ENCODE peak calls at places on chromosomes 4 and X, in nine cellular contexts. One of them, this sample, is unnamed.

GRCh38 chr4:185394568-185395254 is 1.0 kb downstream of the LRP2BP start:
- DNase-seq in body of pancreas: no peak
- DNase-seq in breast epithelium: no peak
- DNase-seq in suprapubic skin: no peak
- DNase-seq in upper lobe of left lung: no peak
- DNase-seq in tibial nerve: no peak
- DNase-seq in IMR-90: no peak
- DNase-seq in HCT116: no peak
- DNase-seq in K562: no peak
- DNase-seq in this sample: no peak

GRCh38 chrX:115490814-115491213 is 70.2 kb upstream of the PLS3 start:
- DNase-seq in body of pancreas: no peak
- DNase-seq in breast epithelium: no peak
- DNase-seq in suprapubic skin: no peak
- DNase-seq in upper lobe of left lung: no peak
- DNase-seq in tibial nerve: no peak
- DNase-seq in IMR-90: no peak
- DNase-seq in HCT116: no peak
- DNase-seq in K562: no peak
- DNase-seq in this sample: no peak

GRCh38 chr4:117740736-117741135 is 293.6 kb upstream of the NDST3 start:
- DNase-seq in body of pancreas: no peak
- DNase-seq in breast epithelium: no peak
- DNase-seq in suprapubic skin: no peak
- DNase-seq in upper lobe of left lung: no peak
- DNase-seq in tibial nerve: no peak
- DNase-seq in IMR-90: no peak
- DNase-seq in HCT116: no peak
- DNase-seq in K562: no peak
- DNase-seq in this sample: no peak

GRCh38 chr4:139279723-139280620 is at the start of gene MGARP:
- DNase-seq in body of pancreas: peak; percentile 29
- DNase-seq in breast epithelium: no peak
- DNase-seq in suprapubic skin: no peak
- DNase-seq in upper lobe of left lung: peak; percentile 87
- DNase-seq in tibial nerve: no peak
- DNase-seq in IMR-90: peak; percentile 30
- DNase-seq in HCT116: no peak
- DNase-seq in K562: no peak
- DNase-seq in this sample: peak; percentile 69

GRCh38 chrX:155747520-155747919 is 133.6 kb upstream of the VAMP7 start:
- DNase-seq in body of pancreas: peak; percentile 62
- DNase-seq in breast epithelium: no peak
- DNase-seq in suprapubic skin: no peak
- DNase-seq in upper lobe of left lung: no peak
- DNase-seq in tibial nerve: peak; percentile 10
- DNase-seq in IMR-90: no peak
- DNase-seq in HCT116: no peak
- DNase-seq in K562: no peak
- DNase-seq in this sample: no peak

GRCh38 chrX:70998402-70999027 is 67.6 kb upstream of the SLC7A3 start:
- DNase-seq in body of pancreas: peak; percentile 19
- DNase-seq in breast epithelium: peak; percentile 70
- DNase-seq in suprapubic skin: no peak
- DNase-seq in upper lobe of left lung: no peak
- DNase-seq in tibial nerve: peak; percentile 19
- DNase-seq in IMR-90: peak; percentile 47
- DNase-seq in HCT116: no peak
- DNase-seq in K562: no peak
- DNase-seq in this sample: peak; percentile 35

GRCh38 chrX:115606861-115607260 is 45.9 kb downstream of the PLS3 start:
- DNase-seq in body of pancreas: no peak
- DNase-seq in breast epithelium: no peak
- DNase-seq in suprapubic skin: no peak
- DNase-seq in upper lobe of left lung: no peak
- DNase-seq in tibial nerve: no peak
- DNase-seq in IMR-90: no peak
- DNase-seq in HCT116: no peak
- DNase-seq in K562: no peak
- DNase-seq in this sample: no peak

GRCh38 chrX:49915352-49916222 is 6.8 kb upstream of the CLCN5 start:
- DNase-seq in body of pancreas: peak; percentile 65
- DNase-seq in breast epithelium: peak; percentile 26
- DNase-seq in suprapubic skin: no peak
- DNase-seq in upper lobe of left lung: no peak
- DNase-seq in tibial nerve: peak; percentile 49
- DNase-seq in IMR-90: peak; percentile 62
- DNase-seq in HCT116: peak; percentile 40
- DNase-seq in K562: peak; percentile 47
- DNase-seq in this sample: peak; percentile 53

GRCh38 chr4:109434007-109434792 is 585 bp downstream of the SEC24B start:
- DNase-seq in body of pancreas: peak; percentile 58
- DNase-seq in breast epithelium: no peak
- DNase-seq in suprapubic skin: peak; percentile 70
- DNase-seq in upper lobe of left lung: no peak
- DNase-seq in tibial nerve: peak; percentile 28
- DNase-seq in IMR-90: peak; percentile 18
- DNase-seq in HCT116: no peak
- DNase-seq in K562: no peak
- DNase-seq in this sample: peak; percentile 75

GRCh38 chrX:42748067-42748850 is 29.7 kb downstream of the PPP1R2C start:
- DNase-seq in body of pancreas: no peak
- DNase-seq in breast epithelium: no peak
- DNase-seq in suprapubic skin: no peak
- DNase-seq in upper lobe of left lung: no peak
- DNase-seq in tibial nerve: no peak
- DNase-seq in IMR-90: peak; percentile 37
- DNase-seq in HCT116: no peak
- DNase-seq in K562: no peak
- DNase-seq in this sample: no peak

GRCh38 chr4:76752911-76753494 is 144.9 kb downstream of the SOWAHB start:
- DNase-seq in body of pancreas: no peak
- DNase-seq in breast epithelium: no peak
- DNase-seq in suprapubic skin: no peak
- DNase-seq in upper lobe of left lung: no peak
- DNase-seq in tibial nerve: no peak
- DNase-seq in IMR-90: peak; percentile 100
- DNase-seq in HCT116: peak; percentile 64
- DNase-seq in K562: no peak
- DNase-seq in this sample: no peak

GRCh38 chr4:23233596-23233995 is 540.9 kb downstream of the GBA3 start:
- DNase-seq in body of pancreas: no peak
- DNase-seq in breast epithelium: no peak
- DNase-seq in suprapubic skin: no peak
- DNase-seq in upper lobe of left lung: no peak
- DNase-seq in tibial nerve: no peak
- DNase-seq in IMR-90: no peak
- DNase-seq in HCT116: no peak
- DNase-seq in K562: no peak
- DNase-seq in this sample: no peak

GRCh38 chr4:106062452-106062875 is 167.2 kb downstream of the NPNT start:
- DNase-seq in body of pancreas: no peak
- DNase-seq in breast epithelium: no peak
- DNase-seq in suprapubic skin: no peak
- DNase-seq in upper lobe of left lung: no peak
- DNase-seq in tibial nerve: no peak
- DNase-seq in IMR-90: peak; percentile 70
- DNase-seq in HCT116: no peak
- DNase-seq in K562: peak; percentile 10
- DNase-seq in this sample: no peak

GRCh38 chr4:153521995-153522799 is 56.0 kb downstream of the TMEM131L start:
- DNase-seq in body of pancreas: no peak
- DNase-seq in breast epithelium: no peak
- DNase-seq in suprapubic skin: no peak
- DNase-seq in upper lobe of left lung: no peak
- DNase-seq in tibial nerve: no peak
- DNase-seq in IMR-90: no peak
- DNase-seq in HCT116: no peak
- DNase-seq in K562: no peak
- DNase-seq in this sample: no peak

GRCh38 chrX:45758738-45759397 is 558.2 kb upstream of the DIPK2B start:
- DNase-seq in body of pancreas: no peak
- DNase-seq in breast epithelium: no peak
- DNase-seq in suprapubic skin: no peak
- DNase-seq in upper lobe of left lung: no peak
- DNase-seq in tibial nerve: no peak
- DNase-seq in IMR-90: peak; percentile 49
- DNase-seq in HCT116: no peak
- DNase-seq in K562: no peak
- DNase-seq in this sample: no peak

GRCh38 chr4:84401669-84402068 is 97.4 kb downstream of the NKX6-1 start:
- DNase-seq in body of pancreas: peak; percentile 69
- DNase-seq in breast epithelium: no peak
- DNase-seq in suprapubic skin: no peak
- DNase-seq in upper lobe of left lung: no peak
- DNase-seq in tibial nerve: no peak
- DNase-seq in IMR-90: no peak
- DNase-seq in HCT116: peak; percentile 8
- DNase-seq in K562: no peak
- DNase-seq in this sample: no peak

GRCh38 chr4:78058591-78059523 is 1.7 kb downstream of the FRAS1 start:
- DNase-seq in body of pancreas: peak; percentile 61
- DNase-seq in breast epithelium: peak; percentile 20
- DNase-seq in suprapubic skin: peak; percentile 68
- DNase-seq in upper lobe of left lung: peak; percentile 81
- DNase-seq in tibial nerve: peak; percentile 22
- DNase-seq in IMR-90: no peak
- DNase-seq in HCT116: no peak
- DNase-seq in K562: no peak
- DNase-seq in this sample: peak; percentile 29

GRCh38 chrX:1378306-1378758 is 13.6 kb downstream of the SLC25A6 start:
- DNase-seq in body of pancreas: no peak
- DNase-seq in breast epithelium: no peak
- DNase-seq in suprapubic skin: no peak
- DNase-seq in upper lobe of left lung: peak; percentile 75
- DNase-seq in tibial nerve: no peak
- DNase-seq in IMR-90: no peak
- DNase-seq in HCT116: no peak
- DNase-seq in K562: peak; percentile 7
- DNase-seq in this sample: no peak

GRCh38 chr4:138192113-138192512 is 50.0 kb downstream of the SLC7A11 start:
- DNase-seq in body of pancreas: no peak
- DNase-seq in breast epithelium: no peak
- DNase-seq in suprapubic skin: no peak
- DNase-seq in upper lobe of left lung: no peak
- DNase-seq in tibial nerve: no peak
- DNase-seq in IMR-90: peak; percentile 67
- DNase-seq in HCT116: peak; percentile 84
- DNase-seq in K562: peak; percentile 13
- DNase-seq in this sample: no peak

GRCh38 chr4:7960790-7961655 is 21.4 kb upstream of the AFAP1 start:
- DNase-seq in body of pancreas: peak; percentile 62
- DNase-seq in breast epithelium: peak; percentile 64
- DNase-seq in suprapubic skin: no peak
- DNase-seq in upper lobe of left lung: no peak
- DNase-seq in tibial nerve: no peak
- DNase-seq in IMR-90: peak; percentile 100
- DNase-seq in HCT116: no peak
- DNase-seq in K562: no peak
- DNase-seq in this sample: peak; percentile 77
- H3K27ac ChIP-seq in body of pancreas: no peak overlapping the region
- H3K27ac ChIP-seq in breast epithelium: peak overlapping the region; percentile 58
- H3K27ac ChIP-seq in suprapubic skin: peak overlapping the region; percentile 30
- H3K27ac ChIP-seq in upper lobe of left lung: no peak overlapping the region
- H3K27ac ChIP-seq in tibial nerve: no peak overlapping the region
- H3K27ac ChIP-seq in IMR-90: peak overlapping the region; percentile 75
- H3K27ac ChIP-seq in HCT116: no peak overlapping the region
- H3K27ac ChIP-seq in K562: no peak overlapping the region
- H3K27ac ChIP-seq in this sample: peak overlapping the region; percentile 58

GRCh38 chrX:120752431-120753128 is 122.7 kb upstream of the C1GALT1C1 start:
- DNase-seq in body of pancreas: no peak
- DNase-seq in breast epithelium: no peak
- DNase-seq in suprapubic skin: no peak
- DNase-seq in upper lobe of left lung: no peak
- DNase-seq in tibial nerve: no peak
- DNase-seq in IMR-90: no peak
- DNase-seq in HCT116: no peak
- DNase-seq in K562: no peak
- DNase-seq in this sample: no peak

GRCh38 chrX:120751683-120752082 is 121.8 kb upstream of the C1GALT1C1 start:
- DNase-seq in body of pancreas: no peak
- DNase-seq in breast epithelium: no peak
- DNase-seq in suprapubic skin: no peak
- DNase-seq in upper lobe of left lung: no peak
- DNase-seq in tibial nerve: no peak
- DNase-seq in IMR-90: no peak
- DNase-seq in HCT116: no peak
- DNase-seq in K562: no peak
- DNase-seq in this sample: no peak

GRCh38 chrX:120750381-120750780 is 120.5 kb upstream of the C1GALT1C1 start:
- DNase-seq in body of pancreas: no peak
- DNase-seq in breast epithelium: no peak
- DNase-seq in suprapubic skin: no peak
- DNase-seq in upper lobe of left lung: no peak
- DNase-seq in tibial nerve: no peak
- DNase-seq in IMR-90: no peak
- DNase-seq in HCT116: no peak
- DNase-seq in K562: no peak
- DNase-seq in this sample: no peak

GRCh38 chrX:120755066-120755846 is 120.4 kb downstream of the CT47B1 start:
- DNase-seq in body of pancreas: peak; percentile 43
- DNase-seq in breast epithelium: no peak
- DNase-seq in suprapubic skin: no peak
- DNase-seq in upper lobe of left lung: no peak
- DNase-seq in tibial nerve: no peak
- DNase-seq in IMR-90: no peak
- DNase-seq in HCT116: no peak
- DNase-seq in K562: no peak
- DNase-seq in this sample: no peak

GRCh38 chrX:120753413-120754251 is 122.0 kb downstream of the CT47B1 start:
- DNase-seq in body of pancreas: no peak
- DNase-seq in breast epithelium: no peak
- DNase-seq in suprapubic skin: no peak
- DNase-seq in upper lobe of left lung: no peak
- DNase-seq in tibial nerve: no peak
- DNase-seq in IMR-90: no peak
- DNase-seq in HCT116: no peak
- DNase-seq in K562: no peak
- DNase-seq in this sample: no peak
- TF ChIP-seq POLR2A in body of pancreas: no peak
- TF ChIP-seq POLR2A in breast epithelium: no peak
- TF ChIP-seq POLR2A in suprapubic skin: no peak
- TF ChIP-seq POLR2A in upper lobe of left lung: no peak
- TF ChIP-seq POLR2A in tibial nerve: no peak
- TF ChIP-seq POLR2A in IMR-90: no peak
- TF ChIP-seq POLR2A in HCT116: no peak
- TF ChIP-seq POLR2A in K562: no peak
- TF ChIP-seq POLR2A in this sample: no peak

GRCh38 chr4:150769845-150770244 is 187.9 kb downstream of the MAB21L2 start:
- DNase-seq in body of pancreas: no peak
- DNase-seq in breast epithelium: no peak
- DNase-seq in suprapubic skin: no peak
- DNase-seq in upper lobe of left lung: no peak
- DNase-seq in tibial nerve: no peak
- DNase-seq in IMR-90: no peak
- DNase-seq in HCT116: peak; percentile 66
- DNase-seq in K562: no peak
- DNase-seq in this sample: no peak
- H3K27ac ChIP-seq in body of pancreas: peak overlapping the region; percentile 30
- H3K27ac ChIP-seq in breast epithelium: no peak overlapping the region
- H3K27ac ChIP-seq in suprapubic skin: no peak overlapping the region
- H3K27ac ChIP-seq in upper lobe of left lung: no peak overlapping the region
- H3K27ac ChIP-seq in tibial nerve: no peak overlapping the region
- H3K27ac ChIP-seq in IMR-90: no peak overlapping the region
- H3K27ac ChIP-seq in HCT116: peak overlapping the region; percentile 65
- H3K27ac ChIP-seq in K562: peak overlapping the region; percentile 13
- H3K27ac ChIP-seq in this sample: no peak overlapping the region

GRCh38 chr4:121950680-121951569 is 935 bp downstream of the TRPC3 start:
- DNase-seq in body of pancreas: peak; percentile 39
- DNase-seq in breast epithelium: no peak
- DNase-seq in suprapubic skin: no peak
- DNase-seq in upper lobe of left lung: peak; percentile 76
- DNase-seq in tibial nerve: peak; percentile 16
- DNase-seq in IMR-90: peak; percentile 18
- DNase-seq in HCT116: no peak
- DNase-seq in K562: peak; percentile 11
- DNase-seq in this sample: peak; percentile 25
- TF ChIP-seq POLR2A in body of pancreas: no peak
- TF ChIP-seq POLR2A in breast epithelium: no peak
- TF ChIP-seq POLR2A in suprapubic skin: no peak
- TF ChIP-seq POLR2A in upper lobe of left lung: no peak
- TF ChIP-seq POLR2A in tibial nerve: no peak
- TF ChIP-seq POLR2A in IMR-90: no peak
- TF ChIP-seq POLR2A in HCT116: no peak
- TF ChIP-seq POLR2A in K562: no peak
- TF ChIP-seq POLR2A in this sample: no peak